ENCODE peak calls at places on chromosomes 6 and 20, in seven cellular contexts. J is foreskin fibroblast, Q is astrocyte of the cerebellum, L is natural killer cell, H is GM10248, P is fibroblast of mammary gland, Y is adrenal gland. U is an unnamed sample.

GRCh38 chr6:41638801-41639555 is 710 bp downstream of the MDFI start:
- DNase-seq in J (no peak), Q (peak), L (no peak), H (no peak), P (no peak), Y (no peak), U (no peak)

GRCh38 chr6:38570750-38571149 is 69.0 kb downstream of the BTBD9 start:
- DNase-seq in J (peak), Q (peak), L (no peak), H (no peak), P (peak), Y (no peak), U (peak)

GRCh38 chr20:7660165-7660564 is 280.1 kb downstream of the HAO1 start:
- DNase-seq in J (no peak), Q (no peak), L (no peak), H (no peak), P (no peak), Y (no peak), U (no peak)

GRCh38 chr20:47801079-47801478 is 15.8 kb upstream of the SULF2 start:
- DNase-seq in J (no peak), Q (no peak), L (no peak), H (no peak), P (no peak), Y (no peak), U (no peak)

GRCh38 chr6:160259585-160259984 is 964 bp upstream of the SLC22A2 start:
- DNase-seq in J (no peak), Q (no peak), L (no peak), H (no peak), P (no peak), Y (no peak), U (no peak)

GRCh38 chr6:83592770-83593394 is 80.5 kb downstream of the PRSS35 start:
- DNase-seq in J (peak), Q (no peak), L (no peak), H (peak), P (peak), Y (peak), U (peak)

GRCh38 chr20:32296412-32296811 is 19.0 kb downstream of the KIF3B start:
- DNase-seq in J (no peak), Q (no peak), L (no peak), H (no peak), P (peak), Y (no peak), U (peak)

GRCh38 chr6:127618729-127619128 is 41.8 kb downstream of the C6orf58 start:
- DNase-seq in J (peak), Q (no peak), L (no peak), H (no peak), P (peak), Y (no peak), U (peak)

GRCh38 chr6:20706293-20707165 is 172.3 kb downstream of the CDKAL1 start:
- DNase-seq in J (peak), Q (no peak), L (no peak), H (no peak), P (peak), Y (no peak), U (peak)

GRCh38 chr6:148530394-148530923 is 187.8 kb downstream of the SASH1 start:
- DNase-seq in J (peak), Q (no peak), L (no peak), H (peak), P (peak), Y (no peak), U (peak)

GRCh38 chr6:30533460-30534294 is 22.6 kb downstream of the GNL1 start:
- DNase-seq in J (no peak), Q (no peak), L (no peak), H (no peak), P (no peak), Y (no peak), U (no peak)

GRCh38 chr6:6734463-6735455 is 146.2 kb downstream of the LY86 start:
- DNase-seq in J (no peak), Q (no peak), L (no peak), H (no peak), P (peak), Y (no peak), U (peak)

GRCh38 chr6:72757926-72758325 is 136.1 kb downstream of the KCNQ5 start:
- DNase-seq in J (no peak), Q (no peak), L (no peak), H (no peak), P (no peak), Y (no peak), U (no peak)

GRCh38 chr6:72760130-72760793 is 138.4 kb downstream of the KCNQ5 start:
- DNase-seq in J (no peak), Q (no peak), L (no peak), H (no peak), P (no peak), Y (no peak), U (peak)

GRCh38 chr6:72757048-72757447 is 135.2 kb downstream of the KCNQ5 start:
- DNase-seq in J (no peak), Q (no peak), L (no peak), H (no peak), P (no peak), Y (no peak), U (no peak)

GRCh38 chr6:72758901-72759300 is 137.0 kb downstream of the KCNQ5 start:
- DNase-seq in J (no peak), Q (no peak), L (no peak), H (no peak), P (no peak), Y (no peak), U (no peak)

DNA sequence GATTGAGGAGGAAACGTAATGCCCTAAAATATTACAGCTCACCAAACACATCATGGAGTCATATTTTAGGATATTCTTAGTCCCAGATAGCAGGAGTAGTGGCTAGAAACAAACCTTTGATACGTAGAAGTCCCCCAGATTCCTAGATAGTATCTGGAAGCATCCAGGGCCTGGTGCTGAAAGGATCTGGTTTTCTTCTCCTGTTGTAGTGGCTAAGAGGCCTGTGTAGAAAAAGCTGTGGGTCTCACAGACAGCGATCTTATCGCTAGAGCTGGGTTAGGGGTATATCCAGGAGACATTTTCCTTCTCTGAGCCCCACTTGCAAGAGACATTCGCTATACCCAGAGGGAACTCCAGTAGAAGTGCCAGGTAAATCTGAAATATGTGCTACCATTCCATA is 139.9 kb downstream of the KCNQ5 start:
- DNase-seq in J (no peak), Q (no peak), L (no peak), H (no peak), P (no peak), Y (no peak), U (no peak)
- TF ChIP-seq CTCF in J (no peak), Q (no peak), L (no peak), H (no peak), P (no peak), Y (no peak), U (no peak)

GRCh38 chr6:137573739-137574138 is 79.5 kb upstream of the OLIG3 start:
- DNase-seq in J (no peak), Q (no peak), L (no peak), H (no peak), P (no peak), Y (no peak), U (no peak)
- TF ChIP-seq CTCF in J (no peak), Q (no peak), L (no peak), H (no peak), P (no peak), Y (no peak), U (no peak)

GRCh38 chr6:156686429-156686939 is 90.7 kb upstream of the ARID1B start:
- DNase-seq in J (peak), Q (peak), L (no peak), H (no peak), P (peak), Y (peak), U (peak)
- TF ChIP-seq CTCF in J (peak), Q (peak), L (peak), H (peak), P (peak), Y (peak), U (peak)

GRCh38 chr6:8904754-8905153 is 469.4 kb upstream of the SLC35B3 start:
- DNase-seq in J (no peak), Q (no peak), L (no peak), H (no peak), P (no peak), Y (no peak), U (no peak)
- TF ChIP-seq CTCF in J (no peak), Q (no peak), L (no peak), H (peak), P (peak), Y (no peak), U (no peak)

DNA sequence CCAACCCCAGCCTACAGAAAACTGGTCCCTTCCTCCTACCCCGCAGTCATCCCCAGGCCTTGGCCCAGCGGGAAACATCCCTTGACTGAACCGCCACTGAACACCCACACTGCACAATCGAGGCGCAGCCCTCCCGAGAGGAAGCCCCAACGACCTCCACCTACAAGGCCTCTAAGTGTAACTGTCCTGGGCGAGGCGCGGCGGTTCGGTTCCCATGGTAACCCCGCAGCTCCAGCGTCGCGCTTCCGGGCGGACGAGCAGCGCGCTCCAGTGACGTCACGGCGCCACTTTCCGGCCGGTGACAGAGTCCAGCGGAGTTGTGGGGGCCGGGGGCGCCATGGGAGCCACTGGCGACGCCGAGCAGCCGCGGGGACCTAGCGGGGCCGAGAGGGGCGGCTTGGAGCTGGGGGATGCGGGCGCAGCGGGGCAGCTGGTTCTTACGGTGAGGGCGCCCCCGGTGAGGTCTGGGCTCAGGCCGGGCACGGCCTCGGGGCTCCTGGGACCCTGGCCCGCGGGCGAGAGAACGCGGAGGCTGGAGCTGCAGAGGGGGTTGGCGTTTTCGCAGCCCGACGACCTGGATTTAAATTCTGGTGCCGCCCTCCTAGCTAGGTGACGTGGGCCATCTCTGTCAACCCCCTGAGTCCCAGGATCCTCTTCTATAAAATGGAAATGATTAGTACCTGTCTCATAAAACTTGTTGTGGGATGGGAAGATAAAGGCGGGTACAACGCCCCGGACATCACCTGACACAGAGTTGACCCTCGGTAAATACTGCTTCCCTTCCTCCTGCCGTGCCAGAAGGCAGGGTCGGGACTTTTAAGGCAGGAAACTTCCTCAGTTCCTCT is at the start of the genes DNTTIP1 and WFDC3:
- DNase-seq in J (peak), Q (peak), L (peak), H (peak), P (peak), Y (peak), U (peak)
- TF ChIP-seq CTCF in J (no peak), Q (no peak), L (no peak), H (no peak), P (no peak), Y (no peak), U (no peak)

GRCh38 chr20:59933849-59934585 is 580 bp upstream of the SYCP2 start:
- DNase-seq in J (peak), Q (no peak), L (peak), H (peak), P (peak), Y (peak), U (peak)
- TF ChIP-seq CTCF in J (peak), Q (peak), L (peak), H (peak), P (peak), Y (peak), U (peak)